ENCODE peak calls at places on chromosomes 6 and 20, in four cellular contexts. One of them, this sample, is unnamed.

GRCh38 chr20:37453288-37453687 is 67.8 kb upstream of the NNAT start:
- DNase-seq in ovary: no peak
- DNase-seq in DND-41: no peak
- DNase-seq in RWPE1: no peak
- DNase-seq in this sample: no peak

GRCh38 chr20:25040438-25040831 is 17.5 kb downstream of the ACSS1 start:
- DNase-seq in DND-41: no peak
- DNase-seq in RWPE1: no peak
- DNase-seq in ovary: peak
- DNase-seq in this sample: no peak

GRCh38 chr6:29926795-29927427 is 15.4 kb upstream of the HLA-A start:
- DNase-seq in RWPE1: peak
- DNase-seq in DND-41: peak
- DNase-seq in ovary: peak
- DNase-seq in this sample: no peak

GRCh38 chr6:109865968-109866367 is 112.1 kb upstream of the GPR6 start:
- DNase-seq in ovary: no peak
- DNase-seq in DND-41: no peak
- DNase-seq in RWPE1: no peak
- DNase-seq in this sample: no peak

GRCh38 chr6:143451531-143451930 is 926 bp downstream of the PEX3 start:
- DNase-seq in ovary: no peak
- DNase-seq in RWPE1: no peak
- DNase-seq in DND-41: no peak
- DNase-seq in this sample: peak

GRCh38 chr20:23143098-23143497 is 57.0 kb upstream of the CD93 start:
- DNase-seq in DND-41: peak
- DNase-seq in ovary: peak
- DNase-seq in RWPE1: peak
- DNase-seq in this sample: peak

GRCh38 chr6:140205795-140206593 is 831.5 kb upstream of the CITED2 start:
- DNase-seq in ovary: no peak
- DNase-seq in RWPE1: no peak
- DNase-seq in DND-41: no peak
- DNase-seq in this sample: no peak

GRCh38 chr6:14396826-14397517 is 279.4 kb downstream of the CD83 start:
- DNase-seq in DND-41: no peak
- DNase-seq in RWPE1: peak
- DNase-seq in ovary: no peak
- DNase-seq in this sample: no peak

GRCh38 chr6:149277621-149278020 is 39.9 kb upstream of the TAB2 start:
- DNase-seq in DND-41: no peak
- DNase-seq in RWPE1: no peak
- DNase-seq in ovary: no peak
- DNase-seq in this sample: no peak

GRCh38 chr6:170163405-170164170 is 127.3 kb downstream of the DLL1 start:
- DNase-seq in ovary: no peak
- DNase-seq in RWPE1: no peak
- DNase-seq in DND-41: no peak
- DNase-seq in this sample: no peak

GRCh38 chr6:12804967-12805645 is 88.5 kb downstream of the PHACTR1 start:
- DNase-seq in DND-41: no peak
- DNase-seq in RWPE1: no peak
- DNase-seq in ovary: no peak
- DNase-seq in this sample: no peak

GRCh38 chr6:151461673-151462072 is 9.7 kb upstream of the RMND1 start:
- DNase-seq in DND-41: no peak
- DNase-seq in ovary: no peak
- DNase-seq in RWPE1: no peak
- DNase-seq in this sample: no peak

GRCh38 chr6:75349262-75349984 is 64.8 kb upstream of the TMEM30A start:
- DNase-seq in RWPE1: no peak
- DNase-seq in ovary: no peak
- DNase-seq in DND-41: no peak
- DNase-seq in this sample: no peak

GRCh38 chr6:142407685-142408273 is 106.0 kb downstream of the ADGRG6 start:
- DNase-seq in DND-41: no peak
- DNase-seq in ovary: no peak
- DNase-seq in RWPE1: no peak
- DNase-seq in this sample: no peak

GRCh38 chr20:53842301-53843099 is 227.9 kb downstream of the BCAS1 start:
- DNase-seq in DND-41: no peak
- DNase-seq in RWPE1: no peak
- DNase-seq in ovary: no peak
- DNase-seq in this sample: no peak

GRCh38 chr6:113073611-113074191 is 726.6 kb downstream of the RFPL4B start:
- DNase-seq in ovary: no peak
- DNase-seq in RWPE1: peak
- DNase-seq in DND-41: no peak
- DNase-seq in this sample: no peak

DNA sequence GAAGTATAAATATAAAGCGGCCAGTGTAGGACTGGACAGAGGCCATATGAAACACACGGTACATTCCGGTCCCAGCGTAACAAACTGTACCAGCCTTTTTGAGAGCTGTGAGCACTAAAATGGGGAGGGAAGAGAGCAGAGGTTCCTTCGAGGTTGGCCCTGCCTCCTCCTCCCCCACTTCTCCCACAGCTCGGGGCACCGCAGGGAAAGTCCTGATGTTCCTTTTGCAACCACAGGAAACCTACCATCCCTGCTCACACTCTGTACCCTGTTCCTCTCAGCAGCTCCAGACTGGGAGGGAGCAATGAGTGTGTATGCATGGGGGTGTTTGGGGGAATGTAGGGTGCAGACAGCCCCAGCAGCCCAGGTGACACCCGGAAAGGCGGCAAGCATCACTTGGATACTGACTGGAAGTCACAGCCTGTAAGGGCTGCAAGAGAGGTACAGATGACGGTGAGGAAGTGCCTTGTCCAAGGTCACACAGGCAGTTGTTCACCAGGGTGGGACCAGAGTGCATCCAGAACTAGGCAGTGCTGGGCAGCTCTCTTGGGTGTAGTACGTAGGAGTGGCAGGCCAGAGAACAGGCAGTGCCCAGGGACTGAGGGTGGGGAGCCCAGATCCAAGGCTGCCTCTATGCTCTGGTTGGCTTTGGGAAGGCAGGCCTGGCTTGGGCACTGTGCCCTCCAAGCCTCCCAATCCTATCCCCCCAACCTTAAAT is 11.0 kb upstream of the ARMC12 start:
- DNase-seq in RWPE1: peak
- DNase-seq in ovary: peak
- DNase-seq in DND-41: no peak
- DNase-seq in this sample: peak
- H3K27ac ChIP-seq in RWPE1: peak
- H3K27ac ChIP-seq in ovary: peak
- H3K27ac ChIP-seq in DND-41: no peak
- H3K27ac ChIP-seq in this sample: peak

GRCh38 chr20:62215991-62216635 is 4.0 kb downstream of the HRH3 start:
- DNase-seq in DND-41: no peak
- DNase-seq in RWPE1: no peak
- DNase-seq in ovary: no peak
- DNase-seq in this sample: no peak
- H3K27ac ChIP-seq in DND-41: no peak
- H3K27ac ChIP-seq in RWPE1: no peak
- H3K27ac ChIP-seq in ovary: no peak
- H3K27ac ChIP-seq in this sample: no peak

GRCh38 chr6:41039060-41039998 is at the start of gene UNC5CL:
- DNase-seq in RWPE1: peak
- DNase-seq in DND-41: peak
- DNase-seq in ovary: no peak
- DNase-seq in this sample: no peak
- H3K27ac ChIP-seq in RWPE1: no peak
- H3K27ac ChIP-seq in DND-41: no peak
- H3K27ac ChIP-seq in ovary: no peak
- H3K27ac ChIP-seq in this sample: no peak

DNA sequence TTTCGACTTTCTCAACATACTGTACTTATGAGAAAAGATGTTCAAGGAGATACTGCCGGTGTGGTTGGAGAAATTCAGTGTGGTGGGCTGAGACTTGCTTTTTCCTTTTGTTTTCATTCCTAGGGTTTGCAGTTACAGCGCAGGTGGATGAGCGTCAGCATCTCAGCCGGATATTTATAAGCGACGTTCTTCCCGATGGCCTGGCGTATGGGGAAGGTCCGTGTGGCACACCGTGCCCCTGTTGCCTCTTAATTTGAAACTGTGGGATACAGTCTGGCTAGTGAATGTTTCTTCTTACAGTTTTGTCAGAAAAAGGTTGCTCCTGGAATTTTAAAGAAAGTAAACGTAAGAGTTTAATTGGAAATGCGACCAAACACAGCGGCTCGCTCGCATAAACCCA is 81.7 kb upstream of the CLDN20 start:
- DNase-seq in DND-41: no peak
- DNase-seq in ovary: no peak
- DNase-seq in RWPE1: no peak
- DNase-seq in this sample: no peak
- H3K27ac ChIP-seq in DND-41: no peak
- H3K27ac ChIP-seq in ovary: no peak
- H3K27ac ChIP-seq in RWPE1: no peak
- H3K27ac ChIP-seq in this sample: no peak

GRCh38 chr6:132933085-132933484 is 118.7 kb downstream of the RPS12 start:
- DNase-seq in ovary: no peak
- DNase-seq in RWPE1: no peak
- DNase-seq in DND-41: no peak
- DNase-seq in this sample: no peak

GRCh38 chr6:132932566-132932965 is 118.2 kb downstream of the RPS12 start:
- DNase-seq in DND-41: no peak
- DNase-seq in ovary: no peak
- DNase-seq in RWPE1: no peak
- DNase-seq in this sample: no peak

GRCh38 chr6:132931313-132931712 is 116.9 kb downstream of the RPS12 start:
- DNase-seq in RWPE1: no peak
- DNase-seq in DND-41: no peak
- DNase-seq in ovary: no peak
- DNase-seq in this sample: no peak

GRCh38 chr6:132934496-132934895 is 120.1 kb downstream of the RPS12 start:
- DNase-seq in ovary: no peak
- DNase-seq in RWPE1: no peak
- DNase-seq in DND-41: no peak
- DNase-seq in this sample: no peak

GRCh38 chr6:132931937-132932336 is 117.6 kb downstream of the RPS12 start:
- DNase-seq in RWPE1: no peak
- DNase-seq in DND-41: no peak
- DNase-seq in ovary: no peak
- DNase-seq in this sample: no peak
- H3K27ac ChIP-seq in RWPE1: no peak
- H3K27ac ChIP-seq in DND-41: no peak
- H3K27ac ChIP-seq in ovary: no peak
- H3K27ac ChIP-seq in this sample: no peak

GRCh38 chr6:43667245-43668150 is 20.1 kb downstream of the MRPS18A start:
- DNase-seq in ovary: peak
- DNase-seq in DND-41: peak
- DNase-seq in RWPE1: peak
- DNase-seq in this sample: peak
- H3K27ac ChIP-seq in ovary: peak
- H3K27ac ChIP-seq in DND-41: no peak
- H3K27ac ChIP-seq in RWPE1: peak
- H3K27ac ChIP-seq in this sample: no peak

DNA sequence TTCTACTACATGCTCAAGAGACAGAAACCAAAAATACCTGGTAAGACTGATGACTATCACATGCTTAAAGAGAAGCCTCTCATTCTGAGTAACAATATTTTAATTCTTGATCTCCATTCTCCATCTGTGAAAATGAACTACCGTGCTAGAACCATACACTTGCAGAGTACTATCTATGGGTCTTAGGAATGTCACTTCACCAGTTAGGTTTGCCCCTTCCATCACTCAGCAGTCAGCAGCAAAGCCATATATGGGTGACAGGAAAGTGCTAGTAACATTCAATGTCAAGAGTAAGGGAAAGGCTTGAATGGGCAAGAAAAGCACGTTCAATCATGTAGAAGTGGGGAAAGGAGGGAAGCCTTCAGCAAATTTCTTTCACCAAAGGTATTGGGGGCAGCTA is 2.3 kb downstream of the DNAAF9 start:
- DNase-seq in DND-41: no peak
- DNase-seq in RWPE1: no peak
- DNase-seq in ovary: no peak
- DNase-seq in this sample: no peak
- H3K27ac ChIP-seq in DND-41: no peak
- H3K27ac ChIP-seq in RWPE1: no peak
- H3K27ac ChIP-seq in ovary: no peak
- H3K27ac ChIP-seq in this sample: no peak

GRCh38 chr20:17835941-17836861 is 132.4 kb downstream of the SNX5 start:
- DNase-seq in DND-41: no peak
- DNase-seq in ovary: peak
- DNase-seq in RWPE1: no peak
- DNase-seq in this sample: no peak

GRCh38 chr20:17833036-17833674 is 133.4 kb downstream of the BANF2 start:
- DNase-seq in RWPE1: peak
- DNase-seq in ovary: no peak
- DNase-seq in DND-41: no peak
- DNase-seq in this sample: no peak

GRCh38 chr20:17837179-17837578 is 131.4 kb downstream of the SNX5 start:
- DNase-seq in ovary: no peak
- DNase-seq in RWPE1: no peak
- DNase-seq in DND-41: no peak
- DNase-seq in this sample: no peak

GRCh38 chr20:17834804-17835203 is 133.8 kb downstream of the SNX5 start:
- DNase-seq in DND-41: no peak
- DNase-seq in RWPE1: no peak
- DNase-seq in ovary: no peak
- DNase-seq in this sample: no peak

GRCh38 chr20:17835240-17835940 is 133.2 kb downstream of the SNX5 start:
- DNase-seq in ovary: peak
- DNase-seq in DND-41: no peak
- DNase-seq in RWPE1: peak
- DNase-seq in this sample: no peak
- H3K27ac ChIP-seq in ovary: peak
- H3K27ac ChIP-seq in DND-41: no peak
- H3K27ac ChIP-seq in RWPE1: peak
- H3K27ac ChIP-seq in this sample: no peak

This sample was measured in HL-60.